ENCODE peak calls at places on chromosomes 13 and 19, in four cellular contexts. R is H1, O is HepG2, I is GM12878. C is an unnamed sample. For H3K9me3 and H3K4me1, the result is how much of the 10 kb centered on the place peaks cover.

GRCh38 chr13:97395437-97396136 is 38.4 kb upstream of the RAP2A start:
- DNase-seq in O (no peak), R (no peak), I (no peak), C (no peak)

GRCh38 chr19:21482863-21483276 is 22.5 kb upstream of the ZNF429 start:
- DNase-seq in I (no peak), R (peak), O (peak), C (peak)

GRCh38 chr13:33751151-33751550 is 66.8 kb upstream of the RFC3 start:
- DNase-seq in O (no peak), R (no peak), I (no peak), C (no peak)

GRCh38 chr13:107516517-107516916 is 698.8 kb downstream of the LIG4 start:
- DNase-seq in R (no peak), O (no peak), I (no peak), C (no peak)

GRCh38 chr13:73833331-73834070 is 300.7 kb downstream of the KLF12 start:
- DNase-seq in O (no peak), R (no peak), I (no peak), C (no peak)

GRCh38 chr13:60584976-60585375 is 188.0 kb downstream of the TDRD3 start:
- DNase-seq in R (no peak), O (no peak), I (no peak), C (peak)

GRCh38 chr13:106276876-106277275 is 258.6 kb downstream of the EFNB2 start:
- DNase-seq in I (no peak), R (no peak), O (no peak), C (no peak)

GRCh38 chr13:31962661-31963345 is 68.8 kb upstream of the FRY start:
- DNase-seq in R (no peak), I (no peak), O (peak), C (no peak)

GRCh38 chr13:36190771-36191170 is 23.6 kb downstream of the SOHLH2 start:
- DNase-seq in I (no peak), R (no peak), O (no peak), C (no peak)

GRCh38 chr19:18726846-18727245 is 43.4 kb downstream of the CRTC1 start:
- DNase-seq in O (no peak), I (no peak), R (no peak), C (no peak)

DNA sequence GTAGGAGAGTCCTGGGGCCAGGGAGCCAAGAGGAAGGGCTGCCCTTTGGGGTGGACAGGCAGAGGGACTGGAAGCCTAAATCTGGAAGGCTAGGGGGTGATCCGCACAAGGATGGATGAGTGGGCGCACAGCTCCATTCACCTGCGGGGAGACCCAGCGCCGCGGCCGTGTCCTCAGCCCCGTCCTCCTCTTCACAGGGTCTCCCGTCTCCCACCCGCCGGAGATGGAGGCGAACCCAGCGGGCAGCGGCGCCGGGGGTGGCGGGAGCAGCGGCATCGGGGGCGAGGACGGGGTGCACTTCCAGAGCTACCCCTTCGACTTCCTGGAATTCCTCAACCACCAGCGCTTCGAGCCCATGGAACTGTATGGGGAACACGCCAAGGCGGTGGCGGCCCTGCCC is 7.9 kb downstream of the ZNF865 start:
- DNase-seq in R (no peak), O (no peak), I (no peak), C (no peak)
- H3K9me3 ChIP-seq in R (under half), O (under half), I (under half), C (under half)

GRCh38 chr13:53946500-53946899 is 917.9 kb downstream of the OLFM4 start:
- DNase-seq in R (no peak), O (no peak), I (no peak), C (no peak)

DNA sequence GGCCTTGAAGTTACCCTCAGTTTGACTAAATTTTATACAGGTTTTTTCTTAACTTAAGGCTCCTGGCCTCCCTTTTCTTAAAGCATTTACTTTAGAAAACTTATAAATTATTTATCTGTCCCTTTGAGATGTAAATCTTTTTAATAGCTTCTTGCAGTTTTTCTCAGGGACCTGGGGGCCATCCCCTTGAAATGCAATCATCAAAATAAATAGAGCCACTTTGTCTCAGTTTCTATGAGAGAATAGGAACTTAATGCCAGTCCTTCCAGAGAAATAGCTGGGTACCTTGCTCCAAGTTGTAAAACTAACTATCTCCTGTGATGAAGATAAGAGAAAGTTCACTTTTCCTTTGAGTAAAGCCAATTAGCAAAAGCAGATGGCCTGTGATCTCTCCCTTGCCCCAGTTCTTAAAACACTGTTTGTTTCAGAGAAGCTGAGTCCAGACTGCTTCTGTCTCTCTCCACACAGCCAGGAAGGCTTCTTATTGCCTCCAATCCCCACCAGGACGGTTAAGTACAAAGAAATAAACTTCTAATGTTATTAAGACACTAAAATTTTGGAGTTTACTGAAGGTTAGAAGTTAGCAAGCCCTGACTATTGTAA is 913.1 kb downstream of the OLFM4 start:
- DNase-seq in O (no peak), I (no peak), R (peak), C (peak)
- H3K4me1 ChIP-seq in O (under half), I (under half), R (under half), C (under half)

DNA sequence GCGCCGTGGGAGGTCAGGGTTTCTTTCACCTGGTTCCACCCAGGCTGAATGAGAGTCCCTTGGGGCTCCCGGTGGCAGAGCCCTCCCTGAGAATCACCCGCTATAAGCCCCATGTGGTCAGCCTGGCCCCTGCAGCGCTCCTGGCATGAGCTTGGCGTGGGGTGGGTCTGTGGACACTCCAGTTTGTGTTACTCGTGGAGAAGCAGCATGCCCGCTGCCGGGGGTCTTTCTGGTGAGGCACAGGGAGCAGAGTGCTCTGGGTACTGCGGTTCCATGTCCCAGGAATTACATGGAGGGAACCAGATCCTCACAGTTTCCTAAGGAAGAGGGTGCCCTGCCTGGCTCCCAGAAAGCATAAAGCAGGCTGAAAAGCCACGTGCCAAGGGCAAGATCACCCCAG is 62.2 kb downstream of the SMARCA4 start:
- DNase-seq in O (no peak), I (no peak), R (no peak), C (no peak)
- TF ChIP-seq SUZ12 in O (no peak), I (no peak), R (no peak), C (no peak)

DNA sequence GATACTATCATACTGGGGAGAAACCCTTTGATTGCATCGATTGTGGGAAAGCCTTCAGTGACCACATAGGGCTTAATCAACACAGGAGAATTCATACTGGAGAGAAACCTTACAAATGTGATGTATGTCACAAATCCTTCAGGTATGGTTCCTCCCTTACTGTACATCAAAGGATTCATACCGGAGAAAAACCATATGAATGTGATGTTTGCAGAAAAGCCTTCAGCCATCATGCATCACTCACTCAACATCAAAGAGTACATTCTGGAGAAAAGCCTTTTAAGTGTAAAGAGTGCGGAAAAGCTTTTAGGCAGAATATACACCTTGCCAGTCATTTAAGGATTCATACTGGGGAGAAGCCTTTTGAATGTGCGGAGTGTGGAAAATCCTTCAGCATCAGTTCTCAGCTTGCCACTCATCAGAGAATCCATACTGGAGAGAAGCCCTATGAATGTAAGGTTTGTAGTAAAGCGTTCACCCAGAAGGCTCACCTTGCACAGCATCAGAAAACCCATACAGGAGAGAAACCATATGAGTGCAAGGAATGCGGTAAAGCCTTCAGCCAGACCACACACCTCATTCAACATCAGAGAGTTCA is 12.9 kb upstream of the ZNF470 start:
- DNase-seq in O (no peak), I (no peak), R (no peak), C (no peak)
- H3K9me3 ChIP-seq in O (half or more), I (under half), R (under half), C (half or more)

GRCh38 chr13:112708560-112709240 is 18.9 kb downstream of the ATP11A start:
- DNase-seq in O (no peak), R (no peak), I (no peak), C (no peak)

GRCh38 chr13:112712451-112712881 is 22.6 kb downstream of the ATP11A start:
- DNase-seq in R (no peak), O (no peak), I (no peak), C (no peak)

GRCh38 chr13:112711528-112712265 is 21.9 kb downstream of the ATP11A start:
- DNase-seq in O (peak), I (no peak), R (peak), C (peak)

GRCh38 chr13:112709825-112710783 is 20.3 kb downstream of the ATP11A start:
- DNase-seq in O (no peak), I (no peak), R (no peak), C (no peak)

GRCh38 chr13:112710855-112711527 is 21.2 kb downstream of the ATP11A start:
- DNase-seq in R (no peak), I (no peak), O (no peak), C (no peak)
- H3K4me1 ChIP-seq in R (under half), I (under half), O (half or more), C (under half)